ENCODE peak calls at places on chromosome 18, in four cellular contexts. T is NCI-H510A treated with DMSO at 0.1 percent for 48 hours, O is RCC 7860, Z is AG08395. E is an unnamed sample.

GRCh38 chr18:59189746-59190145 is 30.2 kb upstream of the GRP start:
- DNase-seq in T (no peak), O (no peak), Z (peak; percentile 14), E (no peak)

GRCh38 chr18:13617826-13618515 is 108.4 kb downstream of the FAM210A start:
- DNase-seq in T (no peak), O (no peak), Z (no peak), E (no peak)

GRCh38 chr18:74459877-74460276 is 2.8 kb upstream of the DIPK1C start:
- DNase-seq in T (no peak), O (no peak), Z (peak; percentile 31), E (no peak)

GRCh38 chr18:903703-904102 is 968 bp upstream of the ADCYAP1 start:
- DNase-seq in T (no peak), O (no peak), Z (peak; percentile 33), E (peak; percentile 64)

GRCh38 chr18:57497372-57498294 is 62.5 kb downstream of the ONECUT2 start:
- DNase-seq in T (no peak), O (no peak), Z (peak; percentile 36), E (no peak)

GRCh38 chr18:6057604-6058003 is 162.3 kb upstream of the TMEM200C start:
- DNase-seq in T (no peak), O (peak; percentile 42), Z (no peak), E (peak; percentile 48)

GRCh38 chr18:24276994-24277393 is 120.6 kb downstream of the OSBPL1A start:
- DNase-seq in T (no peak), O (no peak), Z (no peak), E (no peak)

GRCh38 chr18:48404707-48405106 is 4.5 kb downstream of the ZBTB7C start:
- DNase-seq in T (no peak), O (no peak), Z (peak; percentile 22), E (no peak)

GRCh38 chr18:74534981-74535649 is 815 bp downstream of the CNDP1 start:
- DNase-seq in T (no peak), O (no peak), Z (no peak), E (no peak)

GRCh38 chr18:52175406-52175805 is 164.6 kb upstream of the DCC start:
- DNase-seq in T (no peak), O (no peak), Z (no peak), E (no peak)

GRCh38 chr18:62942578-62942977 is 227.2 kb downstream of the PHLPP1 start:
- DNase-seq in T (no peak), O (no peak), Z (no peak), E (no peak)

GRCh38 chr18:79563949-79564348 is 115.7 kb upstream of the CTDP1 start:
- DNase-seq in T (no peak), O (no peak), Z (no peak), E (no peak)

GRCh38 chr18:26405190-26405781 is 143.1 kb downstream of the KCTD1 start:
- DNase-seq in T (peak; percentile 48), O (peak; percentile 45), Z (peak; percentile 77), E (peak; percentile 52)

GRCh38 chr18:78934003-78934402 is 45.6 kb upstream of the SALL3 start:
- DNase-seq in T (no peak), O (no peak), Z (no peak), E (no peak)

GRCh38 chr18:10086458-10086857 is 172.6 kb downstream of the VAPA start:
- DNase-seq in T (no peak), O (no peak), Z (no peak), E (no peak)

GRCh38 chr18:12838178-12838634 is 45.8 kb downstream of the PTPN2 start:
- DNase-seq in T (no peak), O (peak; percentile 78), Z (peak; percentile 90), E (peak; percentile 42)

GRCh38 chr18:32438173-32438572 is 32.5 kb downstream of the GAREM1 start:
- DNase-seq in T (no peak), O (no peak), Z (no peak), E (no peak)

GRCh38 chr18:22322251-22322691 is 95.4 kb downstream of the CTAGE1 start:
- DNase-seq in T (no peak), O (no peak), Z (no peak), E (no peak)

GRCh38 chr18:48195782-48196181 is 213.4 kb downstream of the ZBTB7C start:
- DNase-seq in T (no peak), O (no peak), Z (no peak), E (no peak)

GRCh38 chr18:57084331-57085298 is 62.3 kb upstream of the BOD1L2 start:
- DNase-seq in T (no peak), O (no peak), Z (no peak), E (no peak)

GRCh38 chr18:76460482-76460881 is 34.6 kb downstream of the ZNF516 start:
- DNase-seq in T (no peak), O (no peak), Z (no peak), E (no peak)

GRCh38 chr18:76475450-76476203 is 19.4 kb downstream of the ZNF516 start:
- DNase-seq in T (no peak), O (no peak), Z (no peak), E (no peak)

GRCh38 chr18:34632323-34632722 is 77.8 kb upstream of the DTNA start:
- DNase-seq in T (no peak), O (no peak), Z (no peak), E (no peak)

GRCh38 chr18:1585881-1586488 is 681.3 kb downstream of the ADCYAP1 start:
- DNase-seq in T (peak; percentile 74), O (peak; percentile 34), Z (peak; percentile 13), E (peak; percentile 20)

GRCh38 chr18:10524507-10525425 is 1.1 kb upstream of the NAPG start:
- DNase-seq in T (no peak), O (peak; percentile 90), Z (no peak), E (no peak)